ENCODE peak calls at places on chromosomes 4 and X, in four cellular contexts. M, V, L and Z are unnamed samples. For H3K36me3, the result is how much of the 10 kb centered on the place peaks cover.

GRCh38 chr4:150385606-150386005 is 196.3 kb upstream of the MAB21L2 start:
- DNase-seq in M (peak), V (no peak), L (peak), Z (peak)

GRCh38 chr4:38371391-38371851 is 292.6 kb upstream of the KLF3 start:
- DNase-seq in M (no peak), V (no peak), L (no peak), Z (peak)

GRCh38 chr4:154686838-154687237 is 57.0 kb upstream of the LRAT start:
- DNase-seq in M (no peak), V (no peak), L (no peak), Z (no peak)

GRCh38 chrX:135477576-135477975 is 42.9 kb upstream of the INTS6L start:
- DNase-seq in M (peak), V (peak), L (peak), Z (peak)

GRCh38 chr4:169293343-169294176 is 22.8 kb upstream of the SH3RF1 start:
- DNase-seq in M (no peak), V (no peak), L (no peak), Z (no peak)

GRCh38 chr4:52862605-52863236 is 604 bp downstream of the RASL11B start:
- DNase-seq in M (no peak), V (no peak), L (no peak), Z (no peak)

GRCh38 chr4:113445286-113445685 is 316.3 kb downstream of the CAMK2D start:
- DNase-seq in M (peak), V (peak), L (no peak), Z (peak)

GRCh38 chr4:19694829-19695228 is 556.9 kb upstream of the SLIT2 start:
- DNase-seq in M (peak), V (no peak), L (no peak), Z (no peak)

GRCh38 chr4:67700119-67700873 is 659 bp downstream of the UBA6 start:
- DNase-seq in M (no peak), V (no peak), L (no peak), Z (peak)

GRCh38 chr4:145851516-145852201 is 87.0 kb downstream of the ZNF827 start:
- DNase-seq in M (no peak), V (no peak), L (no peak), Z (no peak)

GRCh38 chrX:129823115-129823514 is 20.6 kb downstream of the ZDHHC9 start:
- DNase-seq in M (peak), V (peak), L (peak), Z (no peak)

GRCh38 chr4:102564399-102564921 is 63.3 kb downstream of the NFKB1 start:
- DNase-seq in M (no peak), V (no peak), L (no peak), Z (peak)

GRCh38 chr4:41835321-41835995 is 86.9 kb upstream of the PHOX2B start:
- DNase-seq in M (no peak), V (no peak), L (peak), Z (no peak)

GRCh38 chr4:41839945-41840854 is 91.7 kb upstream of the PHOX2B start:
- DNase-seq in M (no peak), V (no peak), L (no peak), Z (no peak)

GRCh38 chr4:41844327-41844726 is 90.9 kb upstream of the TMEM33 start:
- DNase-seq in M (no peak), V (no peak), L (no peak), Z (no peak)

GRCh38 chr4:41832961-41833360 is 84.4 kb upstream of the PHOX2B start:
- DNase-seq in M (no peak), V (no peak), L (no peak), Z (no peak)

DNA sequence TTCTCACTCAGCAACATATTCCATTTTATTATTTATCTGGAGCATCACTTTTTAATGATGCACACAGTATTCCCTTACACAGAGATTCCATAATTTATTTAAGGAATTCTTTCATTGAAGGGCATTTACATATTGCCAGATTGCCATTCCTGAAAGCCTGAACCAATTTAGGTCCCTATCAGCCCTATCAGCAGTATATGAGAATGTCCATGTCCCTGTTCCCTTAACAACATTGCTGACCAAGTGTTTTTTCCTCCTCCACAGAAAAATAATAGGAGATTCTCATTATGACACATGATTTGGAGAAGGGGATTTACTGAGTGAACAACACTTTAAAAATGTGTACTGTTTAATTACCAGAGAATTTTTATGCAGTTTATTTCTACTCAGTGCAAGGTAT is 90.1 kb upstream of the PHOX2B start:
- DNase-seq in M (no peak), V (no peak), L (no peak), Z (no peak)
- H3K36me3 ChIP-seq in M (under half), V (under half), L (under half), Z (under half)

GRCh38 chr4:20995015-20995414 is 294.8 kb downstream of the PACRGL start:
- DNase-seq in M (no peak), V (no peak), L (no peak), Z (no peak)
- TF ChIP-seq CTCF in M (no peak), V (no peak), L (no peak), Z (no peak)

DNA sequence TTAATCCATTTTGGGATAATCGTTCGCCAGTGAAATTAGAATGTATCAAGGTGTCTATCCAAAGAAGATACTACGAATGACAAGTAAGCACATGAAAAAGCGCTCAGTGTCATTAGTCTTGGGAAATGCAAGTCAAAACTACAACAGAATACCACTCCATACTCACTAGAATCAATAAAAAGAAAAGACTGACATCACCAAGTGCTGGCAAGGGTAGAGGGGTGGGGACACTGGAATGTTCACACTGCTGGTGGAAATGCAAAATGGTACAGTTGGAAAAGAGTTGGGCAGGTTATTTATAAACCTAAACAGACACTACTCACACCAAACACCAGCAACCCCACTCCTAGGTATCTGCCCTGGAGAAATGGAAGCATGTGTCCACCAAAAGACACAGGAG is 11.2 kb downstream of the WDR1 start:
- DNase-seq in M (no peak), V (no peak), L (no peak), Z (no peak)
- H3K36me3 ChIP-seq in M (under half), V (under half), L (half or more), Z (under half)

GRCh38 chrX:133402042-133402453 is 13.2 kb downstream of the GPC4 start:
- DNase-seq in M (no peak), V (no peak), L (no peak), Z (peak)

GRCh38 chrX:133402830-133403625 is 12.3 kb downstream of the GPC4 start:
- DNase-seq in M (no peak), V (no peak), L (no peak), Z (no peak)

GRCh38 chrX:133401539-133401938 is 13.8 kb downstream of the GPC4 start:
- DNase-seq in M (no peak), V (no peak), L (no peak), Z (peak)

GRCh38 chrX:133403984-133404383 is 11.3 kb downstream of the GPC4 start:
- DNase-seq in M (no peak), V (no peak), L (no peak), Z (no peak)

GRCh38 chrX:133405498-133406180 is 9.7 kb downstream of the GPC4 start:
- DNase-seq in M (no peak), V (no peak), L (no peak), Z (no peak)
- TF ChIP-seq CTCF in M (no peak), V (no peak), L (no peak), Z (no peak)